ENCODE peak calls at places on chromosomes 11 and 22, in ten cellular contexts. W is tibial nerve, D is WTC11, Q is Caco-2, C is HCT116, Y is GM23338, S is thoracic aorta, T is cardiac muscle cell, E is IMR-90, H is GM13977. P is an unnamed sample.

GRCh38 chr22:31154975-31155374 is 5.0 kb upstream of the RNF185 start:
- DNase-seq in W (no peak), D (no peak), Q (no peak), C (no peak), Y (no peak), S (no peak), T (no peak), E (no peak), H (no peak), P (no peak)

GRCh38 chr11:95829580-95830259 is 39.4 kb downstream of the CEP57 start:
- DNase-seq in W (no peak), D (no peak), Q (no peak), C (no peak), Y (no peak), S (no peak), T (no peak), E (peak), H (peak), P (no peak)

GRCh38 chr11:69497221-69497787 is 15.8 kb downstream of the LINC01488 start:
- DNase-seq in W (peak), D (no peak), Q (peak), C (peak), Y (peak), S (peak), T (peak), E (peak), H (no peak), P (peak)

GRCh38 chr11:45179686-45180085 is 33.2 kb downstream of the PRDM11 start:
- DNase-seq in W (no peak), D (no peak), Q (no peak), C (no peak), Y (no peak), S (no peak), T (no peak), E (no peak), H (no peak), P (no peak)

GRCh38 chr11:95556011-95556341 is 233.6 kb downstream of the FAM76B start:
- DNase-seq in W (no peak), D (no peak), Q (no peak), C (no peak), Y (no peak), S (no peak), T (no peak), E (no peak), H (no peak), P (no peak)

GRCh38 chr22:44623771-44624510 is 78.1 kb upstream of the PRR5 start:
- DNase-seq in W (no peak), D (peak), Q (no peak), C (no peak), Y (peak), S (no peak), T (peak), E (peak), H (no peak), P (no peak)

GRCh38 chr11:69249641-69250502 is 44.1 kb upstream of the MYEOV start:
- DNase-seq in W (no peak), D (peak), Q (peak), C (no peak), Y (peak), S (no peak), T (no peak), E (peak), H (no peak), P (no peak)

GRCh38 chr22:38325575-38325974 is 8.3 kb upstream of the CSNK1E start:
- DNase-seq in W (no peak), D (peak), Q (no peak), C (no peak), Y (peak), S (no peak), T (no peak), E (no peak), H (no peak), P (no peak)

GRCh38 chr22:50444663-50445062 is 30.2 kb downstream of the SBF1 start:
- DNase-seq in W (no peak), D (no peak), Q (no peak), C (peak), Y (no peak), S (no peak), T (peak), E (peak), H (no peak), P (no peak)

GRCh38 chr11:47018637-47019036 is 82.1 kb downstream of the CSTPP1 start:
- DNase-seq in W (no peak), D (no peak), Q (no peak), C (no peak), Y (no peak), S (no peak), T (no peak), E (no peak), H (no peak), P (no peak)

GRCh38 chr11:117315285-117316196 is 515 bp downstream of the BACE1 start:
- DNase-seq in W (no peak), D (no peak), Q (no peak), C (no peak), Y (peak), S (no peak), T (peak), E (no peak), H (peak), P (no peak)

GRCh38 chr11:130390071-130390758 is 38.2 kb downstream of the ADAMTS8 start:
- DNase-seq in W (no peak), D (no peak), Q (no peak), C (peak), Y (peak), S (no peak), T (peak), E (peak), H (no peak), P (no peak)

GRCh38 chr11:124793466-124794278 is 6.5 kb downstream of the MSANTD2 start:
- DNase-seq in W (no peak), D (peak), Q (no peak), C (peak), Y (peak), S (no peak), T (peak), E (peak), H (peak), P (no peak)

GRCh38 chr11:69178819-69179482 is 23.2 kb downstream of the SMIM38 start:
- DNase-seq in W (no peak), D (no peak), Q (no peak), C (no peak), Y (no peak), S (no peak), T (no peak), E (no peak), H (no peak), P (no peak)

GRCh38 chr11:110097459-110098012 is 4.3 kb downstream of the ZC3H12C start:
- DNase-seq in W (no peak), D (no peak), Q (no peak), C (no peak), Y (no peak), S (no peak), T (no peak), E (peak), H (no peak), P (no peak)

GRCh38 chr11:44805152-44805461 is 78.3 kb downstream of the TSPAN18 start:
- DNase-seq in W (no peak), D (no peak), Q (no peak), C (no peak), Y (peak), S (no peak), T (no peak), E (no peak), H (no peak), P (no peak)

GRCh38 chr22:37311761-37312312 is 29.5 kb downstream of the CYTH4 start:
- DNase-seq in W (no peak), D (no peak), Q (no peak), C (no peak), Y (no peak), S (no peak), T (no peak), E (no peak), H (no peak), P (peak)

GRCh38 chr11:27204527-27204926 is 158.5 kb downstream of the CCDC34 start:
- DNase-seq in W (no peak), D (no peak), Q (no peak), C (peak), Y (peak), S (no peak), T (no peak), E (no peak), H (no peak), P (no peak)
- TF ChIP-seq CTCF in W (no peak), D (no peak), Q (no peak), C (peak), Y (peak), S (no peak), T (no peak), E (peak), H (peak), P (peak)

DNA sequence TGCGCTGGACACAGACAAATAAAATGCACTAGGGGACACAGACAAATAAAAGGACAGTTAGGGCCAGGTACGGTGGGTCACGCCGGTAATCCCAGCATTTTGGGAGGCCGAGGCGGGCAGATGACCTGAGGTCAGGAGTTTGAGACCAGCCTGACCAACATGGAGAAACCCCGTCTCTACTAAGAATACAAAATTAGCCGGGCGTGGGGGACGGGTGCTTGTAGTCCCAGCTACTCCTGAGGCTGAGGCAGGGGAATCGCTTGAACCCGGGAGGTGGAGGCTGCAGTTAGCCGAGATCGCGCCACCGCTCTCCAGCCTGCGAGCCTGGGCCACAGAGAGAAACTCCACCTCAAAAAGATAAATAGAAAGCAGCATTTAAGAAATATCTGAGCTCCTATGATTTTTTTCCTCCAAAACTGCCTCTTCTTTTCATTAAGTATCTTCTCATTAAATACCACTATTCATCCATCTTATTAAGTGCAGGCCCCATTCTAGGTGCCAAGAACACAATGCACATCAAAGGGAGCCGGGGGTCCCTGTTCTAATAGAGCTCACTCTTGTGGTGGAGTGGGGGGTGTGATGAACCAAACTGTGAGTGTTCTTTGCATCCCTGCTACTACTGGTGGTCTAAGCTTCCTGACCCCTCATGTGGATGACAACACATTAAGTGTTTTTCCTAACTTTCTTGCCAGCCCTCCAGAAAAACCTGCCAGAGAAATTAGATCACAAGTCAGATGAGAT is 766 bp upstream of the ZNHIT2 start:
- DNase-seq in W (no peak), D (no peak), Q (no peak), C (no peak), Y (no peak), S (no peak), T (no peak), E (no peak), H (no peak), P (no peak)
- TF ChIP-seq CTCF in W (no peak), D (peak), Q (no peak), C (no peak), Y (no peak), S (peak), T (no peak), E (no peak), H (no peak), P (no peak)

GRCh38 chr11:78833237-78833636 is 258.6 kb upstream of the NARS2 start:
- DNase-seq in W (no peak), D (no peak), Q (no peak), C (no peak), Y (no peak), S (no peak), T (no peak), E (no peak), H (no peak), P (no peak)

GRCh38 chr11:78830277-78830676 is 255.6 kb upstream of the NARS2 start:
- DNase-seq in W (no peak), D (peak), Q (no peak), C (no peak), Y (peak), S (no peak), T (no peak), E (no peak), H (no peak), P (no peak)

GRCh38 chr11:78834886-78835285 is 260.2 kb upstream of the NARS2 start:
- DNase-seq in W (no peak), D (no peak), Q (no peak), C (no peak), Y (no peak), S (no peak), T (no peak), E (no peak), H (no peak), P (no peak)

GRCh38 chr11:78831571-78831970 is 256.9 kb upstream of the NARS2 start:
- DNase-seq in W (no peak), D (no peak), Q (no peak), C (no peak), Y (no peak), S (no peak), T (no peak), E (no peak), H (no peak), P (no peak)

DNA sequence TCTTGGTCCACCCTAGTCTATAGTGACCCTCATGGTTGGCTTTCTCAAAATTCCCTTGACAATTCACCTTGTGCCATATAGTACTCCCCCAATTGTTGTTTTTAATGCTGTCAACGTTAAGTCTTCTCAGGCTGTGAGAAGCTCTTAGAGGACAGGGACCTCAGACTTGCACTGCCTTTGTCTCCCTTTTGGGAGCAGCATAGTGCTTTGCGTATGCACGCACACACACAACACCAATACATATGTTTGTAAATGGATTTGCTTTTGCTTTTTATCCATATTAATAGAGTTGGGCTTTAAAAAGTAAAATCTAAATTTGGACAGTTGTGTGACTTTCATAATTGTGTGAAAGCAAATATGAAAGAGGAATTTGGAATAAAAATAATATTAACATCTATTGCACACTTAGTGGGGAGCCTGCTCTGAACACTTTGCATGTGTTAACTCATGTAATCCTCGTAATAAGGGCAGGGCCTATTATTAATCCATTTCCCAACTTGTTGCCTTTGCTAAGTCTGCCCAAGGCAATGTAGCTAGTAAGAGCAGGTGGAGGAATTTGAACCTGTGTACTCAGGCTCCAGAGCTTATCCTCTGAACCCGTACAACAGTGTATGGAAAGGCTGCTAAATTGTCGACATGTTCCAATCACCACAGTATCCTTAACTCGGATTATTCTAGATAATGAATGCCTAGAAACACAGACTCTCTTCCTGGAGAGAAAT is 257.7 kb upstream of the NARS2 start:
- DNase-seq in W (no peak), D (no peak), Q (no peak), C (no peak), Y (no peak), S (no peak), T (no peak), E (no peak), H (no peak), P (no peak)
- TF ChIP-seq CTCF in W (no peak), D (no peak), Q (peak), C (peak), Y (peak), S (no peak), T (peak), E (no peak), H (no peak), P (no peak)

DNA sequence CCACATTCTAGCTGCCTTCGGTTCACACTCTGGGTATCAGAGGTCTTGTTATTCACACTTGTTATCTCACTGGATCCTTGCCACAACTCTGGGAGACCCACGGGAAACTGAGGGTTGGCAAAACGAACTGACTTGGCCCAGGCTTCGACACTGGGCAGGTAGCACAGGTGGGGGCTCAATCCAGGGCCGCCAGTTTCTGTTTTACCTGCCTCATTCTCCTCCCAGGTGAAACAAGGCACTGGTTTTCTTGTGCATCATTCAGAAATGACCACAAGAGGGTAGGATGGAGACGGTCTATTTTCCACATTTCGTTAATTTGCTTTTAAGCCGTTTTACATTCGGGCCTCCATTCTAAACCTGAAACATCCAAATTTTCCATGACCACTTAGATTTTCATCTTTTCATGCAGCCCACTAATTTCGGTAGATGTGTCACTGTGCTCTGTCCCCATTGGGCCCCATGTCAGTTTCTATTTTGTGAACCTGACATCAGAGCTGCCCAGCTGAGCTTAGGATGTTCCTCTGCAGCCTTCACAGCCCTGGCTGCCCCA is 108.1 kb downstream of the KIAA1671 start:
- DNase-seq in W (no peak), D (no peak), Q (no peak), C (no peak), Y (no peak), S (no peak), T (no peak), E (no peak), H (no peak), P (no peak)
- TF ChIP-seq CTCF in W (peak), D (no peak), Q (peak), C (peak), Y (peak), S (peak), T (peak), E (no peak), H (no peak), P (no peak)

DNA sequence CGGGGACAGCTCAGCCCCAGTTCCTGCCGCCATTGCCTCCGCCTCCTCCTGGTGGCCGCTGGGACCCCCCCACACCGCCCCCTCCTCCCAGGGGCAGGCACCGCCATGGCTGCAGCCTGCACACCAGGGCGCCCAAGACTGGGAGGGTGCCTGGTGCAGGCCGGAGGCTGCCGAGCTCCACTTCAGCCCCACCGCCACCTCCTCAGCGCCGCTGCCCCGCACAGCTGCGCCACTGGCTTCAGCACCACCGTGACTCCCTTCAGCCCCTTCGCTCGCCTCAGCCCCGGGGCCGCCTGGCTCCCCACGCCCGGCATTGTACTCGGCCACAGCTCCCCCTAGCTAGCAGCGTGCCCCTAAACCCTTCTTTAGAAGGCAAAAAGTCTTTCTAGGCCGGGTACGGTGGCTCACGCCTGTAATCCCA is 131.1 kb downstream of the CRYBB2 start:
- DNase-seq in W (no peak), D (peak), Q (no peak), C (no peak), Y (peak), S (no peak), T (no peak), E (no peak), H (no peak), P (no peak)
- TF ChIP-seq CTCF in W (no peak), D (no peak), Q (no peak), C (no peak), Y (peak), S (no peak), T (no peak), E (no peak), H (no peak), P (no peak)

DNA sequence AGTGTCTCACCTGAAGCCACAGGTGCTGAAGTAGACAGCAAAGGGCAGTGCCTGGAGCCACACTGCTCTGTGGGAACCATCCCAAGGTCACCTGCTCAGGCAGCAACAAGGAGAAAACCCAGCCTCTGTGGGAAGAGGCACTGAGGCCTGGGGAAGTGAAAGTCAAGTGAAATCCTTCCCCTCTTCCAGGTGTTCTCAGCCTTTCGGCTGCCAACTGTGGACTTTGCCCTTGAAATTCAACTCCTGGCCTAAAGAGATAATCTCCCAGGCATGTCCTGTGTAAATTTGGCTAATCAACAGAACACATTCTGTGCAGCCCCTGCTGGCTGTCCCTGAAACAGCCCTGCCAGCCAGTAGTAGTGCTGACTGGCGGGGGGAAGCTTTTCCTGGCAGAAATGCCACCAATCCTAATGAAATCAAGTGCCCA is 112.1 kb downstream of the RPL27A start:
- DNase-seq in W (no peak), D (no peak), Q (peak), C (peak), Y (peak), S (no peak), T (peak), E (no peak), H (no peak), P (peak)
- TF ChIP-seq CTCF in W (no peak), D (peak), Q (peak), C (peak), Y (peak), S (no peak), T (no peak), E (no peak), H (peak), P (peak)

GRCh38 chr11:133081020-133081419 is 451.3 kb downstream of the OPCML start:
- DNase-seq in W (no peak), D (no peak), Q (no peak), C (no peak), Y (peak), S (no peak), T (no peak), E (no peak), H (no peak), P (no peak)
- TF ChIP-seq CTCF in W (no peak), D (no peak), Q (no peak), C (no peak), Y (peak), S (no peak), T (no peak), E (no peak), H (no peak), P (no peak)

DNA sequence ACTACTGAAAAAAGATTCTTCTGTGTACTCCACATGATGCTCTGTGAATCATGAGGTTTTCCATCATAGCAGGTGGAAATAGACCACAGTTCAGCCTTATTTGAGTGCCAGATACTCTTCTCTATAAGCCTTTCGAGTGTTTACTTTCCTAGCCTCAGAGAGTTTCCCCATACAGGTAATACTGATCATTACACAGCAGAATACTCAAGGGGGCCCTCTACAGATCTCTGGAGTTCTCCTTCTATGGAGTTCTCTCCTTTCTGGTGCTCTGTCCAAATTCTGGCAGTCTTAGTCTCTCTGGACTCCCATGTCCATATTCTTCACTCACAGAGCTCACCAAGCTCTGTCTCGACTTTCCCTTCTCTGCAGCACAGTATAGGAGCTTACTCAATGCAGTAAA is 175.7 kb upstream of the CARD18 start:
- DNase-seq in W (no peak), D (no peak), Q (no peak), C (no peak), Y (peak), S (no peak), T (no peak), E (no peak), H (no peak), P (no peak)
- TF ChIP-seq CTCF in W (no peak), D (no peak), Q (no peak), C (peak), Y (peak), S (no peak), T (no peak), E (no peak), H (no peak), P (no peak)

GRCh38 chr11:66330931-66331330 is 5.3 kb downstream of the RIN1 start:
- DNase-seq in W (no peak), D (no peak), Q (no peak), C (no peak), Y (no peak), S (no peak), T (no peak), E (no peak), H (no peak), P (no peak)
- TF ChIP-seq CTCF in W (no peak), D (no peak), Q (no peak), C (no peak), Y (peak), S (no peak), T (no peak), E (no peak), H (no peak), P (no peak)